ENCODE peak calls at places on chromosomes 6 and 20, in eight cellular contexts. One of them, this sample, is unnamed.

GRCh38 chr6:111939902-111940301 is 66.7 kb upstream of the FYN start:
- DNase-seq in HAP-1: no peak
- DNase-seq in fibroblast of pulmonary artery: no peak
- DNase-seq in right lobe of liver: no peak
- DNase-seq in endothelial cell of umbilical vein: no peak
- DNase-seq in sigmoid colon: no peak
- DNase-seq in heart left ventricle: no peak
- DNase-seq in naive thymus-derived CD4-positive, alpha-beta T cell: no peak
- DNase-seq in this sample: no peak

GRCh38 chr20:62119101-62119500 is 3.2 kb upstream of the LSM14B start:
- DNase-seq in right lobe of liver: no peak
- DNase-seq in endothelial cell of umbilical vein: no peak
- DNase-seq in sigmoid colon: no peak
- DNase-seq in HAP-1: no peak
- DNase-seq in fibroblast of pulmonary artery: no peak
- DNase-seq in heart left ventricle: no peak
- DNase-seq in naive thymus-derived CD4-positive, alpha-beta T cell: no peak
- DNase-seq in this sample: no peak

GRCh38 chr6:27672113-27672799 is 199.4 kb upstream of the ZNF184 start:
- DNase-seq in endothelial cell of umbilical vein: peak
- DNase-seq in right lobe of liver: no peak
- DNase-seq in sigmoid colon: no peak
- DNase-seq in fibroblast of pulmonary artery: no peak
- DNase-seq in heart left ventricle: no peak
- DNase-seq in HAP-1: peak
- DNase-seq in naive thymus-derived CD4-positive, alpha-beta T cell: no peak
- DNase-seq in this sample: no peak

GRCh38 chr20:23257848-23258746 is 92.5 kb upstream of the NXT1 start:
- DNase-seq in sigmoid colon: no peak
- DNase-seq in heart left ventricle: no peak
- DNase-seq in right lobe of liver: no peak
- DNase-seq in endothelial cell of umbilical vein: peak
- DNase-seq in naive thymus-derived CD4-positive, alpha-beta T cell: no peak
- DNase-seq in HAP-1: no peak
- DNase-seq in fibroblast of pulmonary artery: peak
- DNase-seq in this sample: no peak

GRCh38 chr20:54619181-54619580 is 143.8 kb downstream of the DOK5 start:
- DNase-seq in naive thymus-derived CD4-positive, alpha-beta T cell: no peak
- DNase-seq in fibroblast of pulmonary artery: no peak
- DNase-seq in sigmoid colon: no peak
- DNase-seq in heart left ventricle: no peak
- DNase-seq in right lobe of liver: no peak
- DNase-seq in endothelial cell of umbilical vein: no peak
- DNase-seq in HAP-1: no peak
- DNase-seq in this sample: no peak

GRCh38 chr20:14979472-14979986 is 642.1 kb upstream of the FLRT3 start:
- DNase-seq in heart left ventricle: no peak
- DNase-seq in fibroblast of pulmonary artery: no peak
- DNase-seq in HAP-1: no peak
- DNase-seq in endothelial cell of umbilical vein: peak
- DNase-seq in naive thymus-derived CD4-positive, alpha-beta T cell: no peak
- DNase-seq in sigmoid colon: no peak
- DNase-seq in right lobe of liver: no peak
- DNase-seq in this sample: no peak

GRCh38 chr20:11847827-11848226 is 69.9 kb upstream of the BTBD3 start:
- DNase-seq in endothelial cell of umbilical vein: peak
- DNase-seq in right lobe of liver: no peak
- DNase-seq in naive thymus-derived CD4-positive, alpha-beta T cell: no peak
- DNase-seq in fibroblast of pulmonary artery: no peak
- DNase-seq in heart left ventricle: no peak
- DNase-seq in HAP-1: no peak
- DNase-seq in sigmoid colon: no peak
- DNase-seq in this sample: no peak

GRCh38 chr20:8447262-8448120 is 315.4 kb downstream of the PLCB1 start:
- DNase-seq in right lobe of liver: no peak
- DNase-seq in heart left ventricle: no peak
- DNase-seq in fibroblast of pulmonary artery: no peak
- DNase-seq in HAP-1: no peak
- DNase-seq in naive thymus-derived CD4-positive, alpha-beta T cell: no peak
- DNase-seq in endothelial cell of umbilical vein: no peak
- DNase-seq in sigmoid colon: no peak
- DNase-seq in this sample: no peak

GRCh38 chr20:61490721-61491120 is 238.7 kb downstream of the CDH4 start:
- DNase-seq in fibroblast of pulmonary artery: no peak
- DNase-seq in sigmoid colon: no peak
- DNase-seq in right lobe of liver: no peak
- DNase-seq in endothelial cell of umbilical vein: no peak
- DNase-seq in naive thymus-derived CD4-positive, alpha-beta T cell: no peak
- DNase-seq in HAP-1: no peak
- DNase-seq in heart left ventricle: no peak
- DNase-seq in this sample: no peak

GRCh38 chr6:110367825-110368224 is 9.7 kb upstream of the METTL24 start:
- DNase-seq in sigmoid colon: no peak
- DNase-seq in endothelial cell of umbilical vein: no peak
- DNase-seq in naive thymus-derived CD4-positive, alpha-beta T cell: no peak
- DNase-seq in right lobe of liver: no peak
- DNase-seq in HAP-1: peak
- DNase-seq in fibroblast of pulmonary artery: no peak
- DNase-seq in heart left ventricle: no peak
- DNase-seq in this sample: no peak

GRCh38 chr6:135439549-135439948 is 58.0 kb downstream of the AHI1 start:
- DNase-seq in naive thymus-derived CD4-positive, alpha-beta T cell: no peak
- DNase-seq in endothelial cell of umbilical vein: peak
- DNase-seq in right lobe of liver: no peak
- DNase-seq in HAP-1: no peak
- DNase-seq in sigmoid colon: no peak
- DNase-seq in heart left ventricle: no peak
- DNase-seq in fibroblast of pulmonary artery: no peak
- DNase-seq in this sample: no peak
- H3K4me3 ChIP-seq in naive thymus-derived CD4-positive, alpha-beta T cell: no peak
- H3K4me3 ChIP-seq in endothelial cell of umbilical vein: no peak
- H3K4me3 ChIP-seq in right lobe of liver: no peak
- H3K4me3 ChIP-seq in HAP-1: no peak
- H3K4me3 ChIP-seq in sigmoid colon: no peak
- H3K4me3 ChIP-seq in heart left ventricle: no peak
- H3K4me3 ChIP-seq in fibroblast of pulmonary artery: no peak
- H3K4me3 ChIP-seq in this sample: no peak

DNA sequence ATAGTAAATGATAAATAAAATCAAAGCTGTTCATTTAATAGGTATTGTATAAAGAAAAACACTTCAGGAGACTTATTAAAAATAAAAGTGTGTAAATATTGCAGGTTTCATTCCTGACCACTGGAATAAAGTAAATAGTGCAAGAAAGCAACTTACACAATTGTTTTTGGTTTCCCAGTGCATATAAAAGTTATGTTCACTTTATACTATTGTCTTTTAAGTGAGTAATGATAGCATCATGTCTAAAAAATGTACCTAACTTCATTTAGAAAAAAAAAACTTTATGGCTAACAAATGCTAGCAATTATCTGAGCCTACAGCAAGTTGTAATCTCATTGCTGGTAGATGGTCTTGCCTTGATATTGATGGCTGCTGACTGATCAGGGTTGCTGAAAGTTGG is 726.6 kb upstream of the POU3F2 start:
- DNase-seq in naive thymus-derived CD4-positive, alpha-beta T cell: no peak
- DNase-seq in heart left ventricle: no peak
- DNase-seq in endothelial cell of umbilical vein: no peak
- DNase-seq in right lobe of liver: no peak
- DNase-seq in sigmoid colon: no peak
- DNase-seq in fibroblast of pulmonary artery: no peak
- DNase-seq in HAP-1: no peak
- DNase-seq in this sample: no peak
- H3K4me3 ChIP-seq in naive thymus-derived CD4-positive, alpha-beta T cell: no peak
- H3K4me3 ChIP-seq in heart left ventricle: no peak
- H3K4me3 ChIP-seq in endothelial cell of umbilical vein: no peak
- H3K4me3 ChIP-seq in right lobe of liver: no peak
- H3K4me3 ChIP-seq in sigmoid colon: no peak
- H3K4me3 ChIP-seq in fibroblast of pulmonary artery: no peak
- H3K4me3 ChIP-seq in HAP-1: no peak
- H3K4me3 ChIP-seq in this sample: no peak

GRCh38 chr6:39841923-39842322 is 49.7 kb downstream of the DAAM2 start:
- DNase-seq in fibroblast of pulmonary artery: no peak
- DNase-seq in sigmoid colon: peak
- DNase-seq in heart left ventricle: no peak
- DNase-seq in HAP-1: no peak
- DNase-seq in right lobe of liver: no peak
- DNase-seq in endothelial cell of umbilical vein: no peak
- DNase-seq in naive thymus-derived CD4-positive, alpha-beta T cell: no peak
- DNase-seq in this sample: no peak

GRCh38 chr6:39844866-39845265 is 52.7 kb downstream of the DAAM2 start:
- DNase-seq in naive thymus-derived CD4-positive, alpha-beta T cell: no peak
- DNase-seq in endothelial cell of umbilical vein: no peak
- DNase-seq in fibroblast of pulmonary artery: no peak
- DNase-seq in heart left ventricle: no peak
- DNase-seq in HAP-1: no peak
- DNase-seq in right lobe of liver: no peak
- DNase-seq in sigmoid colon: no peak
- DNase-seq in this sample: no peak

GRCh38 chr6:39841291-39841690 is 49.1 kb downstream of the DAAM2 start:
- DNase-seq in naive thymus-derived CD4-positive, alpha-beta T cell: no peak
- DNase-seq in sigmoid colon: peak
- DNase-seq in right lobe of liver: no peak
- DNase-seq in heart left ventricle: no peak
- DNase-seq in fibroblast of pulmonary artery: no peak
- DNase-seq in endothelial cell of umbilical vein: no peak
- DNase-seq in HAP-1: no peak
- DNase-seq in this sample: no peak

GRCh38 chr6:39840781-39841180 is 48.6 kb downstream of the DAAM2 start:
- DNase-seq in endothelial cell of umbilical vein: no peak
- DNase-seq in sigmoid colon: peak
- DNase-seq in right lobe of liver: no peak
- DNase-seq in fibroblast of pulmonary artery: no peak
- DNase-seq in heart left ventricle: no peak
- DNase-seq in HAP-1: no peak
- DNase-seq in naive thymus-derived CD4-positive, alpha-beta T cell: no peak
- DNase-seq in this sample: no peak

GRCh38 chr6:39843305-39844020 is 51.3 kb downstream of the DAAM2 start:
- DNase-seq in endothelial cell of umbilical vein: no peak
- DNase-seq in fibroblast of pulmonary artery: peak
- DNase-seq in HAP-1: no peak
- DNase-seq in heart left ventricle: no peak
- DNase-seq in right lobe of liver: no peak
- DNase-seq in sigmoid colon: peak
- DNase-seq in naive thymus-derived CD4-positive, alpha-beta T cell: no peak
- DNase-seq in this sample: no peak
- H3K4me3 ChIP-seq in endothelial cell of umbilical vein: no peak
- H3K4me3 ChIP-seq in fibroblast of pulmonary artery: no peak
- H3K4me3 ChIP-seq in HAP-1: no peak
- H3K4me3 ChIP-seq in heart left ventricle: no peak
- H3K4me3 ChIP-seq in right lobe of liver: no peak
- H3K4me3 ChIP-seq in sigmoid colon: no peak
- H3K4me3 ChIP-seq in naive thymus-derived CD4-positive, alpha-beta T cell: no peak
- H3K4me3 ChIP-seq in this sample: no peak

DNA sequence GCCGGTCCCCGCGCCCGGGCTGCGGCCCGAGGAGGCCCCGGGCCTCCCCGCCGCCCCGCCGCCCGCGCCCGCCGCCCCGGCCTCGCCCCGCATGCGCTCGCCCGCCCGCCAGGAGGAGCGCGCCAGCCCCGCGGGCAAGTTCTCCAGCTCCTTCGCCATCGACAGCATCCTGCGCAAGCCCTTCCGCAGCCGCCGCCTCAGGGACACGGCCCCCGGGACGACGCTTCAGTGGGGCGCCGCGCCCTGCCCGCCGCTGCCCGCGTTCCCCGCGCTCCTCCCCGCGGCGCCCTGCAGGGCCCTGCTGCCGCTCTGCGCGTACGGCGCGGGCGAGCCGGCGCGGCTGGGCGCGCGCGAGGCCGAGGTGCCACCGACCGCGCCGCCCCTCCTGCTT is 1.5 kb downstream of the FOXQ1 start:
- DNase-seq in HAP-1: no peak
- DNase-seq in right lobe of liver: no peak
- DNase-seq in endothelial cell of umbilical vein: no peak
- DNase-seq in sigmoid colon: no peak
- DNase-seq in fibroblast of pulmonary artery: no peak
- DNase-seq in naive thymus-derived CD4-positive, alpha-beta T cell: no peak
- DNase-seq in heart left ventricle: no peak
- DNase-seq in this sample: no peak
- H3K4me3 ChIP-seq in HAP-1: no peak
- H3K4me3 ChIP-seq in right lobe of liver: no peak
- H3K4me3 ChIP-seq in endothelial cell of umbilical vein: no peak
- H3K4me3 ChIP-seq in sigmoid colon: peak
- H3K4me3 ChIP-seq in fibroblast of pulmonary artery: no peak
- H3K4me3 ChIP-seq in naive thymus-derived CD4-positive, alpha-beta T cell: no peak
- H3K4me3 ChIP-seq in heart left ventricle: peak
- H3K4me3 ChIP-seq in this sample: no peak

GRCh38 chr20:45368221-45368980 is 5.4 kb downstream of the SYS1 start:
- DNase-seq in HAP-1: no peak
- DNase-seq in fibroblast of pulmonary artery: no peak
- DNase-seq in heart left ventricle: no peak
- DNase-seq in naive thymus-derived CD4-positive, alpha-beta T cell: peak
- DNase-seq in sigmoid colon: no peak
- DNase-seq in endothelial cell of umbilical vein: no peak
- DNase-seq in right lobe of liver: peak
- DNase-seq in this sample: no peak
- H3K4me3 ChIP-seq in HAP-1: no peak
- H3K4me3 ChIP-seq in fibroblast of pulmonary artery: no peak
- H3K4me3 ChIP-seq in heart left ventricle: no peak
- H3K4me3 ChIP-seq in naive thymus-derived CD4-positive, alpha-beta T cell: no peak
- H3K4me3 ChIP-seq in sigmoid colon: no peak
- H3K4me3 ChIP-seq in endothelial cell of umbilical vein: no peak
- H3K4me3 ChIP-seq in right lobe of liver: no peak
- H3K4me3 ChIP-seq in this sample: no peak

DNA sequence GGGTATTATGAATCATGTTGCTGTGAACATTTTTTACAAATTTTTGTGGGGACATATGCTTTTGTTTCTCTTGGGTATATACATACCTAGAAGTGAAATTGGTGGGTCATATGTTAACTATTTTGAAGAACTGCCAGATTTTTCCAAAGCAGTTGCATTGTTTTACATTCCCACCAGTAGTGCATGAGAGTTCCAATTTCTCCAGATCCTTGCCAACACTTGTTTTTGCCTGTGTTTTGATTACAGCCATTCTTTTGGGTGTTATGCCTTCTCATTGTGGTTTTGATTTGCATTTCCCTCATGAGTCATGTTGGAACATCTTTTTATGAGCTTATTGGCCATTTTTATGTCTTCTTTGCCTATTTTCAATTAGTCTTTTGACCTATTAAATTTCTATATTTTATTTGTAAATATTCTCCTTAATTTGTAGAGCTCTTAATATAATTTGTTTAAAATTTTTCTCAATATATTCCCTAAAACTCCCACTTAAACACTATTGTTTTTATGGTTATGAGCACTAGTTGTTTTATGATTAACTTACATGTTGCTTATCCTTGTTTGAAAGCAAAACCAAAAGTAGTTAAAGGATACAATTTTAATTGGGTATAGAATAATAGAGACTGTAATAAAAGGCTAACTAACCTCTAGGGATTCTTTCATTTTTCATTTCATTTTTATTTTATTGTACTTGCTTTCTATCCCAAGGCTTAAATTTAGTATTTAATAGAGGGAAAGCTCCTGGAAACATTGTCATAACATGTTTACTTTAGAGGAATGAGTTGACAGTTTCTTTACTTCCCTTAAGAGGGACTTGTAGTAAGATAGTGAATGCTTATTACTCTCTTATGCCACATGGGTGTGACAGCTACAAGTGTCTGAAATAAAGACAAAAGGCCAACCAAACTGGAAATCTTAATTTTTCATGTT is 5.5 kb downstream of the UBR2 start:
- DNase-seq in fibroblast of pulmonary artery: peak
- DNase-seq in endothelial cell of umbilical vein: peak
- DNase-seq in HAP-1: no peak
- DNase-seq in heart left ventricle: no peak
- DNase-seq in naive thymus-derived CD4-positive, alpha-beta T cell: no peak
- DNase-seq in right lobe of liver: no peak
- DNase-seq in sigmoid colon: no peak
- DNase-seq in this sample: no peak
- H3K4me3 ChIP-seq in fibroblast of pulmonary artery: no peak
- H3K4me3 ChIP-seq in endothelial cell of umbilical vein: no peak
- H3K4me3 ChIP-seq in HAP-1: no peak
- H3K4me3 ChIP-seq in heart left ventricle: peak
- H3K4me3 ChIP-seq in naive thymus-derived CD4-positive, alpha-beta T cell: no peak
- H3K4me3 ChIP-seq in right lobe of liver: no peak
- H3K4me3 ChIP-seq in sigmoid colon: no peak
- H3K4me3 ChIP-seq in this sample: no peak